ENCODE peak calls at places on chromosomes 11 and 22, in five cellular contexts. One of them, this sample, is unnamed.

GRCh38 chr11:78940500-78941225 is 366.0 kb upstream of the NARS2 start:
- DNase-seq in hepatocyte: no peak
- DNase-seq in HCT116: no peak
- DNase-seq in endothelial cell of umbilical vein: no peak
- DNase-seq in keratinocyte: no peak
- DNase-seq in this sample: no peak

GRCh38 chr11:75570559-75571139 is 8.6 kb downstream of the SERPINH1 start:
- DNase-seq in hepatocyte: no peak
- DNase-seq in HCT116: no peak
- DNase-seq in endothelial cell of umbilical vein: no peak
- DNase-seq in keratinocyte: no peak
- DNase-seq in this sample: no peak

GRCh38 chr11:32511926-32512325 is 71.7 kb upstream of the EIF3M start:
- DNase-seq in hepatocyte: no peak
- DNase-seq in HCT116: no peak
- DNase-seq in endothelial cell of umbilical vein: peak; percentile 59
- DNase-seq in keratinocyte: no peak
- DNase-seq in this sample: no peak

GRCh38 chr11:104946907-104947306 is 21.5 kb downstream of the CASP4 start:
- DNase-seq in hepatocyte: peak; percentile 46
- DNase-seq in HCT116: peak; percentile 35
- DNase-seq in endothelial cell of umbilical vein: peak; percentile 74
- DNase-seq in keratinocyte: peak; percentile 38
- DNase-seq in this sample: no peak

GRCh38 chr22:38327805-38328204 is 10.6 kb upstream of the CSNK1E start:
- DNase-seq in hepatocyte: no peak
- DNase-seq in HCT116: no peak
- DNase-seq in endothelial cell of umbilical vein: peak; percentile 52
- DNase-seq in keratinocyte: no peak
- DNase-seq in this sample: peak; percentile 50

GRCh38 chr11:3202305-3202704 is 16.3 kb downstream of the MRGPRG start:
- DNase-seq in hepatocyte: no peak
- DNase-seq in HCT116: no peak
- DNase-seq in endothelial cell of umbilical vein: no peak
- DNase-seq in keratinocyte: no peak
- DNase-seq in this sample: no peak

GRCh38 chr11:122748968-122749687 is 89.2 kb upstream of the CRTAM start:
- DNase-seq in hepatocyte: no peak
- DNase-seq in HCT116: no peak
- DNase-seq in endothelial cell of umbilical vein: peak; percentile 36
- DNase-seq in keratinocyte: peak; percentile 57
- DNase-seq in this sample: no peak

GRCh38 chr22:32801436-32802290 is at the start of gene TIMP3:
- DNase-seq in hepatocyte: peak; percentile 89
- DNase-seq in HCT116: no peak
- DNase-seq in endothelial cell of umbilical vein: no peak
- DNase-seq in keratinocyte: no peak
- DNase-seq in this sample: peak; percentile 87

GRCh38 chr11:19389787-19390303 is 149.1 kb upstream of the E2F8 start:
- DNase-seq in hepatocyte: peak; percentile 16
- DNase-seq in HCT116: no peak
- DNase-seq in endothelial cell of umbilical vein: peak; percentile 32
- DNase-seq in keratinocyte: no peak
- DNase-seq in this sample: peak; percentile 32

GRCh38 chr11:122197055-122197987 is 81.3 kb upstream of the BLID start:
- DNase-seq in hepatocyte: peak; percentile 51
- DNase-seq in HCT116: peak; percentile 99
- DNase-seq in endothelial cell of umbilical vein: peak; percentile 96
- DNase-seq in keratinocyte: peak; percentile 81
- DNase-seq in this sample: peak; percentile 99

GRCh38 chr11:115893701-115894100 is 389.5 kb upstream of the CADM1 start:
- DNase-seq in hepatocyte: no peak
- DNase-seq in HCT116: no peak
- DNase-seq in endothelial cell of umbilical vein: no peak
- DNase-seq in keratinocyte: no peak
- DNase-seq in this sample: no peak

GRCh38 chr11:95821640-95822039 is 31.3 kb downstream of the CEP57 start:
- DNase-seq in hepatocyte: no peak
- DNase-seq in HCT116: no peak
- DNase-seq in endothelial cell of umbilical vein: no peak
- DNase-seq in keratinocyte: no peak
- DNase-seq in this sample: no peak
- H3K36me3 ChIP-seq in hepatocyte: peaks cover 4% of the 10 kb centered on the region
- H3K36me3 ChIP-seq in HCT116: peaks cover 6% of the 10 kb centered on the region
- H3K36me3 ChIP-seq in endothelial cell of umbilical vein: no peaks in the 10 kb centered on the region
- H3K36me3 ChIP-seq in keratinocyte: peaks cover 10% of the 10 kb centered on the region
- H3K36me3 ChIP-seq in this sample: peaks cover 8% of the 10 kb centered on the region

DNA sequence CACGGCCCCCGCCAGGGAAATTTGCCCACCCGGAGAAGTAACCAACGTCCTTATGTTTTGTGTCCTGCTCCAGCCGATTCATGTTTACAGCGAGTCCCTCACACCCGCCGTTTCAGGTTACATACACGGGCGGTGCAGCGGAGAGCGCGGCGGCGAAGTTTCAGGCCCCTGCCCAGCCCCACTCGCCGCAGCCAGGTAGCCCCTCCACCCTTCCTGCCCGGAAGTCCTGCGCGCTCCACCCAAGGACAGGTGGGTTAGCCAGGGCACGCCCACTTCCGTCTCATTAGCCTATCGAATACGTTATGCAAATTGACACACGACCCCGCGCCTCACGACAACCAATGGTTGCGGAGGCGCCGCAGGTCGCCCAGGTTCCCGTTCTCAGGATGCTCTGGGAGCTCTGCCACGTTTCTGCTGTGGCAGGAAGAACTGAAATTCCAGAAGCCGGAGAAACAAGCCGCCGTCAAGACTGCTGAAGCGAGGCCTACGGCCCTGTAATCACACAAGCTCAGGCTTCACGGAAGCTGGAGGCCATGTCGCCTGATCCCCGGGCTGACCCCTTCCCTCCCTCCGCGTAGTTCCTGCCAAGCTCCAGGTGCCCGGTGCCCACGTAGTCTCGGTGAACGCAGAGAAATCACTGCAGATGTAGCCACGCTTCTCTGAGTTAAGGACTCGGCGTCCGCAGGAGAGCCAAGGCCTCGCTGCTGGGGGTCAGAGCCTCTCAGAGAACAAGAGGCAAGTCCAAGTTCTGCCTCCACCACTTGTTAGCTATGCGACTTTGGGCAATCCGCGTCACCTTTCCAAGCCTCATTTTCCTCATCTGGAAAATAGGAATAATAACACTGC is 22.4 kb upstream of the MYH9 start:
- DNase-seq in hepatocyte: peak; percentile 98
- DNase-seq in HCT116: peak; percentile 96
- DNase-seq in endothelial cell of umbilical vein: peak; percentile 60
- DNase-seq in keratinocyte: peak; percentile 90
- DNase-seq in this sample: peak; percentile 99
- H2AFZ ChIP-seq in hepatocyte: peak overlapping the region; percentile 51
- H2AFZ ChIP-seq in HCT116: no peak overlapping the region
- H2AFZ ChIP-seq in endothelial cell of umbilical vein: peak overlapping the region; percentile 96
- H2AFZ ChIP-seq in keratinocyte: peak overlapping the region; percentile 81
- H2AFZ ChIP-seq in this sample: peak overlapping the region; percentile 52

DNA sequence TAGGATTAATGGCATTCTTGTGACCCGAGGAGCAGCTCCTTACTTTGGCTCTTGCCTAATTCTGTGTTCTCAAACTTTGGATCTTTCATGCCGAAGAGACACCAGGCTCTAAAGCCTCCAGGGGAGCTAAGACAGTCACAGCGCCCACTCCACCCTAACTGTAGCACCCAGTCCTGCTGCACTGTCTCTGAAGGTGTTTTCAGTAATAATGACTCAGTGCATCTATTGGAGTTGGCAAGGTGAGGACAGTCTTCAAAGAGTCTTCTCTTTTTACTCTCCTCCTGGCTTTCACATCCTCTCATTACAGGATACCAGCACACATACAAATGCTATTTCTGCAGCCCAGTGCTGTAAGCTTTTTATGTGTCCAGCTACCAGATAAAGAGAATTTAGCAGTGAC is 69.4 kb downstream of the PPFIBP2 start:
- DNase-seq in hepatocyte: no peak
- DNase-seq in HCT116: no peak
- DNase-seq in endothelial cell of umbilical vein: no peak
- DNase-seq in keratinocyte: no peak
- DNase-seq in this sample: no peak
- TF ChIP-seq CTCF in hepatocyte: no peak
- TF ChIP-seq CTCF in HCT116: no peak
- TF ChIP-seq CTCF in endothelial cell of umbilical vein: no peak
- TF ChIP-seq CTCF in keratinocyte: peak; percentile 11
- TF ChIP-seq CTCF in this sample: no peak

GRCh38 chr22:31263896-31264295 is 28.4 kb downstream of the PIK3IP1 start:
- DNase-seq in hepatocyte: no peak
- DNase-seq in HCT116: no peak
- DNase-seq in endothelial cell of umbilical vein: no peak
- DNase-seq in keratinocyte: no peak
- DNase-seq in this sample: no peak

GRCh38 chr22:31253949-31254348 is 38.3 kb downstream of the PIK3IP1 start:
- DNase-seq in hepatocyte: peak; percentile 51
- DNase-seq in HCT116: no peak
- DNase-seq in endothelial cell of umbilical vein: peak; percentile 82
- DNase-seq in keratinocyte: peak; percentile 100
- DNase-seq in this sample: peak; percentile 95

GRCh38 chr22:31262369-31263133 is 29.7 kb downstream of the PIK3IP1 start:
- DNase-seq in hepatocyte: no peak
- DNase-seq in HCT116: no peak
- DNase-seq in endothelial cell of umbilical vein: no peak
- DNase-seq in keratinocyte: no peak
- DNase-seq in this sample: no peak

GRCh38 chr22:31260474-31260856 is 31.8 kb downstream of the PIK3IP1 start:
- DNase-seq in hepatocyte: no peak
- DNase-seq in HCT116: no peak
- DNase-seq in endothelial cell of umbilical vein: no peak
- DNase-seq in keratinocyte: no peak
- DNase-seq in this sample: no peak

DNA sequence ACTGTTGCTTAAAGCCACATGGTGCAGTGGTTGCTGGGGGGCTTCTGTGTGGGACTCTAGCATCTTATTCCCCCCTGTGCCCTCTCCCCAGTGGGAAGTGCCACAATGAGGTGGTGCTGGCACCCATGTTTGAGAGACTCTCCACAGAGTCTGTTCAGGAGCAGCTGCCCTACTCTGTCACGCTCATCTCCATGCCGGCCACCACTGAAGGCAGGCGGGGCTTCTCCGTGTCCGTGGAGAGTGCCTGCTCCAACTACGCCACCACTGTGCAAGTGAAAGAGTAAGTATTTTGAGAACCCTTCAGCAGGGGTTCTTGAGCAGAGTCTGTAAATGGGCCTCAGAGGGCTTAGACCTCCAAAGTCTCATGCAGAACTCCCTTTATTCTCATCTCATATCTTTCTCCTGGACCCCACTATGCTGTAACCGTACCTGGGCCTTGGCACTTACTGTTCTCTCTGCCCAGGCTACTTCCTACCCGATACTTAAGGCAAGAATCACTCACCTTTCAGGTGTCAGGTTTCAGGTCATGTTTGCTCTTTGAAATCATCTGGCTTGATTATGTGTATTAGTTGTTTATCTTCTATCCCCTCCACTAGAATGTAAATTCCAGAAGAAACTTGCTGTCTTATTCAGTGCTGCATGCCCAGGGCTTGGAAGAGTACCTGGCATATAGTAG is 32.4 kb downstream of the PIK3IP1 start:
- DNase-seq in hepatocyte: no peak
- DNase-seq in HCT116: no peak
- DNase-seq in endothelial cell of umbilical vein: no peak
- DNase-seq in keratinocyte: no peak
- DNase-seq in this sample: peak; percentile 76
- H3K36me3 ChIP-seq in hepatocyte: no peaks in the 10 kb centered on the region
- H3K36me3 ChIP-seq in HCT116: peaks cover 4% of the 10 kb centered on the region
- H3K36me3 ChIP-seq in endothelial cell of umbilical vein: peaks cover 34% of the 10 kb centered on the region
- H3K36me3 ChIP-seq in keratinocyte: peaks cover 53% of the 10 kb centered on the region
- H3K36me3 ChIP-seq in this sample: no peaks in the 10 kb centered on the region

GRCh38 chr11:14642873-14643696 is 519 bp upstream of the PDE3B start:
- DNase-seq in hepatocyte: no peak
- DNase-seq in HCT116: no peak
- DNase-seq in endothelial cell of umbilical vein: no peak
- DNase-seq in keratinocyte: no peak
- DNase-seq in this sample: no peak
- H2AFZ ChIP-seq in hepatocyte: peak overlapping the region; percentile 68
- H2AFZ ChIP-seq in HCT116: no peak overlapping the region
- H2AFZ ChIP-seq in endothelial cell of umbilical vein: peak overlapping the region; percentile 99
- H2AFZ ChIP-seq in keratinocyte: no peak overlapping the region
- H2AFZ ChIP-seq in this sample: no peak overlapping the region

GRCh38 chr22:50271519-50271970 is 1.4 kb upstream of the MAPK11 start:
- DNase-seq in hepatocyte: peak; percentile 84
- DNase-seq in HCT116: no peak
- DNase-seq in endothelial cell of umbilical vein: peak; percentile 47
- DNase-seq in keratinocyte: no peak
- DNase-seq in this sample: peak; percentile 73
- TF ChIP-seq CTCF in hepatocyte: peak; percentile 31
- TF ChIP-seq CTCF in HCT116: no peak
- TF ChIP-seq CTCF in endothelial cell of umbilical vein: peak; percentile 35
- TF ChIP-seq CTCF in keratinocyte: no peak
- TF ChIP-seq CTCF in this sample: peak; percentile 30

This sample was measured in PC-9.